ENCODE peak calls at places on chromosomes 7 and 10, in seven cellular contexts. U is progenitor cell of endocrine pancreas; B is AG04450; C is Daoy; K is activated effector memory CD4-positive, alpha-beta T cell treated with anti-CD3 and anti-CD28 coated beads, Interleukin-2, amount 50 U/mL, for 16 hours; F is EL; M is GM23338. W is an unnamed sample.

GRCh38 chr7:73864981-73865711 is 4.2 kb downstream of the TMEM270 start:
- DNase-seq in U (no peak), B (no peak), C (no peak), K (no peak), F (no peak), M (no peak), W (no peak)

GRCh38 chr7:138545123-138545522 is 85.1 kb downstream of the TRIM24 start:
- DNase-seq in U (no peak), B (no peak), C (no peak), K (no peak), F (no peak), M (no peak), W (no peak)

GRCh38 chr10:107971411-107971810 is 806.9 kb upstream of the SORCS1 start:
- DNase-seq in U (no peak), B (no peak), C (no peak), K (no peak), F (peak), M (no peak), W (no peak)

GRCh38 chr10:130357951-130358350 is 221.8 kb downstream of the GLRX3 start:
- DNase-seq in U (no peak), B (no peak), C (no peak), K (peak), F (no peak), M (no peak), W (no peak)

GRCh38 chr7:82335927-82336326 is 107.7 kb downstream of the CACNA2D1 start:
- DNase-seq in U (no peak), B (no peak), C (peak), K (no peak), F (peak), M (peak), W (no peak)

GRCh38 chr7:57407125-57407524 is 42.9 kb upstream of the ZNF716 start:
- DNase-seq in U (no peak), B (no peak), C (no peak), K (no peak), F (no peak), M (no peak), W (no peak)

GRCh38 chr10:29811751-29812427 is 177.1 kb upstream of the SVIL start:
- DNase-seq in U (no peak), B (peak), C (peak), K (no peak), F (peak), M (no peak), W (no peak)

GRCh38 chr10:124223711-124224085 is 130.3 kb upstream of the CHST15 start:
- DNase-seq in U (no peak), B (no peak), C (no peak), K (no peak), F (no peak), M (no peak), W (no peak)

GRCh38 chr7:132655071-132655761 is 78.9 kb upstream of the PLXNA4 start:
- DNase-seq in U (no peak), B (no peak), C (peak), K (peak), F (peak), M (peak), W (no peak)

GRCh38 chr7:47713595-47713994 is 131.7 kb upstream of the TNS3 start:
- DNase-seq in U (no peak), B (no peak), C (no peak), K (no peak), F (no peak), M (no peak), W (no peak)

W was measured in pulmonary artery endothelial cell.